ENCODE peak calls at places on chromosomes 12 and 14, in five cellular contexts. D, T, W, N and X are unnamed samples.

GRCh38 chr12:76012656-76013055 is 18.9 kb downstream of the PHLDA1 start:
- DNase-seq in T (no peak), D (no peak), W (no peak), N (no peak), X (no peak)

GRCh38 chr14:103329421-103330347 is 4.4 kb upstream of the EIF5 start:
- DNase-seq in N (no peak), T (no peak), W (no peak), D (peak; percentile 36), X (peak; percentile 64)

GRCh38 chr14:68655021-68655811 is 137.7 kb downstream of the ZFP36L1 start:
- DNase-seq in D (no peak), T (no peak), W (peak; percentile 77), N (no peak), X (peak; percentile 53)

GRCh38 chr12:90801776-90802175 is 153.2 kb downstream of the CCER1 start:
- DNase-seq in N (no peak), W (peak; percentile 65), D (no peak), T (no peak), X (no peak)

GRCh38 chr14:100979780-100980179 is 76.3 kb upstream of the RTL1 start:
- DNase-seq in D (no peak), W (peak; percentile 62), T (no peak), N (no peak), X (no peak)

GRCh38 chr14:74468513-74468912 is 24.6 kb downstream of the NPC2 start:
- DNase-seq in T (no peak), W (no peak), D (no peak), N (no peak), X (no peak)

GRCh38 chr12:42024495-42024830 is 120.2 kb downstream of the GXYLT1 start:
- DNase-seq in W (no peak), D (no peak), T (no peak), N (no peak), X (no peak)

GRCh38 chr12:93784339-93785086 is 107.3 kb downstream of the CRADD start:
- DNase-seq in N (no peak), T (no peak), W (peak; percentile 94), D (no peak), X (peak; percentile 25)

GRCh38 chr12:46260153-46260912 is 8.5 kb downstream of the SLC38A1 start:
- DNase-seq in T (no peak), W (no peak), D (no peak), N (no peak), X (no peak)

GRCh38 chr14:68657300-68658028 is 135.4 kb downstream of the ZFP36L1 start:
- DNase-seq in W (no peak), T (no peak), N (no peak), D (no peak), X (no peak)

GRCh38 chr12:88509347-88509746 is 70.9 kb downstream of the KITLG start:
- DNase-seq in T (no peak), W (no peak), N (no peak), D (no peak), X (no peak)

GRCh38 chr12:13897811-13898210 is 83.6 kb downstream of the GRIN2B start:
- DNase-seq in N (no peak), W (no peak), D (no peak), T (no peak), X (no peak)

GRCh38 chr14:73237219-73237785 is at the start of gene PAPLN:
- DNase-seq in W (no peak), D (peak; percentile 21), N (no peak), T (no peak), X (no peak)

GRCh38 chr12:69068431-69068830 is 135.5 kb upstream of the CPM start:
- DNase-seq in N (no peak), T (no peak), D (no peak), W (peak; percentile 50), X (peak; percentile 46)

GRCh38 chr14:77707355-77707723 is 484 bp downstream of the ALKBH1 start:
- DNase-seq in N (no peak), D (peak; percentile 53), T (no peak), W (peak; percentile 43), X (peak; percentile 14)

GRCh38 chr14:105026033-105026785 is 5.3 kb upstream of the CDCA4 start:
- DNase-seq in N (no peak), W (peak; percentile 70), D (no peak), T (no peak), X (no peak)